ENCODE peak calls at places on chromosomes 16 and 17, in six cellular contexts. C, B, X, I, L and S are unnamed samples.
A peak's percentile ranks its signal among the peaks of the same experiment; 100 is the strongest.

GRCh38 chr17:76678330-76678729 is 32.4 kb downstream of the MXRA7 start:
- DNase-seq in C (no peak), B (no peak), X (no peak), I (no peak), L (no peak), S (peak; percentile 67)

GRCh38 chr17:10243905-10244844 is 45.8 kb upstream of the GAS7 start:
- DNase-seq in C (no peak), B (peak; percentile 26), X (peak; percentile 63), I (no peak), L (no peak), S (no peak)

GRCh38 chr16:66277311-66278070 is 89.0 kb upstream of the CDH5 start:
- DNase-seq in C (peak; percentile 39), B (no peak), X (peak; percentile 17), I (no peak), L (no peak), S (no peak)

GRCh38 chr17:64630309-64631223 is 31.5 kb downstream of the SMURF2 start:
- DNase-seq in C (no peak), B (no peak), X (no peak), I (no peak), L (no peak), S (no peak)

GRCh38 chr16:81808933-81809480 is 29.9 kb downstream of the PLCG2 start:
- DNase-seq in C (no peak), B (no peak), X (no peak), I (no peak), L (no peak), S (peak; percentile 70)

GRCh38 chr17:73786286-73786743 is 142.1 kb upstream of the SDK2 start:
- DNase-seq in C (peak; percentile 81), B (no peak), X (no peak), I (no peak), L (peak; percentile 63), S (peak; percentile 79)

GRCh38 chr17:2564876-2565275 is 28.6 kb upstream of the PAFAH1B1 start:
- DNase-seq in C (no peak), B (no peak), X (no peak), I (no peak), L (peak; percentile 47), S (peak; percentile 23)

GRCh38 chr16:81790277-81790676 is 11.2 kb downstream of the PLCG2 start:
- DNase-seq in C (no peak), B (no peak), X (no peak), I (no peak), L (no peak), S (no peak)

GRCh38 chr17:79400989-79401703 is 209.7 kb downstream of the RBFOX3 start:
- DNase-seq in C (peak; percentile 90), B (peak; percentile 66), X (peak; percentile 83), I (peak; percentile 94), L (peak; percentile 77), S (peak; percentile 72)

GRCh38 chr17:66976781-66977201 is 12.3 kb downstream of the CACNG4 start:
- DNase-seq in C (no peak), B (no peak), X (no peak), I (peak; percentile 67), L (no peak), S (no peak)

GRCh38 chr17:48795444-48796162 is 21.4 kb downstream of the TTLL6 start:
- DNase-seq in C (no peak), B (no peak), X (no peak), I (no peak), L (no peak), S (peak; percentile 45)

GRCh38 chr16:7513429-7513828 is 180.8 kb downstream of the RBFOX1 start:
- DNase-seq in C (peak; percentile 61), B (no peak), X (no peak), I (peak; percentile 32), L (no peak), S (no peak)

GRCh38 chr16:3880623-3881498 is at the start of gene CREBBP:
- DNase-seq in C (peak; percentile 87), B (peak; percentile 86), X (peak; percentile 92), I (peak; percentile 97), L (peak; percentile 91), S (peak; percentile 89)
- TF ChIP-seq EP300 in C (no peak), B (no peak), X (no peak), I (no peak), L (no peak), S (no peak)

GRCh38 chr16:86632206-86632605 is 53.9 kb downstream of the FOXL1 start:
- DNase-seq in C (no peak), B (no peak), X (no peak), I (no peak), L (no peak), S (no peak)

GRCh38 chr16:86632944-86633343 is 54.6 kb downstream of the FOXL1 start:
- DNase-seq in C (no peak), B (no peak), X (no peak), I (no peak), L (no peak), S (no peak)

GRCh38 chr16:86631441-86631840 is 53.1 kb downstream of the FOXL1 start:
- DNase-seq in C (no peak), B (no peak), X (no peak), I (no peak), L (no peak), S (no peak)

GRCh38 chr16:86628614-86629013 is 50.3 kb downstream of the FOXL1 start:
- DNase-seq in C (no peak), B (no peak), X (peak; percentile 18), I (no peak), L (no peak), S (no peak)

DNA sequence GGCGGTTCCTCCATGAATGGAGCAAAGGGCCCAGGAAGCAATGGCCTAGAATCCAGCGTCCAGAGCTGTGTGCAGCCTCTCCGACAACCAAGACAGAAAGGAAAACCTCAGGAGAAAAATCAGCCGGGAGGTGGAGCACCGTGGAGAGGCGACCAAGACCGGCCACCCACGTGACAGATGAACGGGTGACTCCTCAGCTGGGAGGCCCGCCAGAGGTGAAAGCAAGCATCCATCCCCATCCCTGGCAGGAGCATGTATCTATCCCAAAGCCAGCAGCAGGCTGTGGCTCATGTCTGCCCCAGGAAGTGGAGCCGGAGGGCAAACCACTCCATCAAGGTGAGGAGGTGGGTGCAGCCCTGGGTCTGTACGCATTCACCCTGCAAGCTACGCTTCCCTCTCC is 52.1 kb downstream of the FOXL1 start:
- DNase-seq in C (no peak), B (peak; percentile 22), X (no peak), I (no peak), L (no peak), S (no peak)
- H3K9me3 ChIP-seq in C (peaks cover 2% of the 10 kb centered on the region), B (no peaks in the 10 kb centered on the region), X (no peaks in the 10 kb centered on the region), I (no peaks in the 10 kb centered on the region), L (no peaks in the 10 kb centered on the region), S (no peaks in the 10 kb centered on the region)

GRCh38 chr16:78294538-78295225 is 195.2 kb downstream of the WWOX start:
- DNase-seq in C (no peak), B (no peak), X (no peak), I (no peak), L (no peak), S (no peak)

GRCh38 chr16:78300469-78300868 is 201.0 kb downstream of the WWOX start:
- DNase-seq in C (no peak), B (no peak), X (no peak), I (no peak), L (no peak), S (no peak)

GRCh38 chr16:78298986-78299385 is 199.5 kb downstream of the WWOX start:
- DNase-seq in C (no peak), B (no peak), X (no peak), I (no peak), L (no peak), S (no peak)

GRCh38 chr16:78292726-78293380 is 193.4 kb downstream of the WWOX start:
- DNase-seq in C (no peak), B (peak; percentile 26), X (no peak), I (no peak), L (no peak), S (no peak)

GRCh38 chr16:78297066-78297666 is 197.7 kb downstream of the WWOX start:
- DNase-seq in C (no peak), B (no peak), X (no peak), I (no peak), L (no peak), S (no peak)
- TF ChIP-seq EP300 in C (no peak), B (no peak), X (no peak), I (no peak), L (no peak), S (no peak)

GRCh38 chr16:35749253-35750141 is 2290.1 kb downstream of the TP53TG3F start:
- DNase-seq in C (no peak), B (no peak), X (no peak), I (peak; percentile 23), L (no peak), S (no peak)
- H3K9me3 ChIP-seq in C (peaks cover 49% of the 10 kb centered on the region), B (no peaks in the 10 kb centered on the region), X (no peaks in the 10 kb centered on the region), I (no peaks in the 10 kb centered on the region), L (no peaks in the 10 kb centered on the region), S (peaks cover 12% of the 10 kb centered on the region)

GRCh38 chr17:63035695-63036094 is 69.7 kb downstream of the TANC2 start:
- DNase-seq in C (no peak), B (no peak), X (no peak), I (no peak), L (no peak), S (no peak)
- TF ChIP-seq EP300 in C (no peak), B (no peak), X (no peak), I (no peak), L (no peak), S (no peak)